ENCODE peak calls at places on chromosomes 1 and 21, in eight cellular contexts. J, S, F, Z, V, K, A and L are unnamed samples.

GRCh38 chr1:21021311-21021710 is 155.4 kb downstream of the EIF4G3 start:
- DNase-seq in J (no peak), S (no peak), F (no peak), Z (no peak), V (no peak), K (no peak), A (no peak), L (no peak)

GRCh38 chr21:36803801-36804452 is 105.0 kb downstream of the SIM2 start:
- DNase-seq in J (no peak), S (no peak), F (no peak), Z (no peak), V (peak; percentile 30), K (no peak), A (no peak), L (no peak)

GRCh38 chr1:48206371-48206770 is 16.1 kb upstream of the SLC5A9 start:
- DNase-seq in J (no peak), S (no peak), F (no peak), Z (no peak), V (no peak), K (no peak), A (no peak), L (no peak)

GRCh38 chr21:25385912-25386474 is 221.3 kb downstream of the MRPL39 start:
- DNase-seq in J (peak; percentile 38), S (no peak), F (no peak), Z (no peak), V (peak; percentile 78), K (no peak), A (peak; percentile 43), L (peak; percentile 49)

GRCh38 chr1:200738733-200739498 is at the start of gene CAMSAP2:
- DNase-seq in J (peak; percentile 85), S (peak; percentile 92), F (peak; percentile 63), Z (peak; percentile 54), V (peak; percentile 95), K (peak; percentile 92), A (peak; percentile 20), L (peak; percentile 62)

GRCh38 chr1:176073524-176074157 is 133.4 kb downstream of the COP1 start:
- DNase-seq in J (no peak), S (no peak), F (peak; percentile 19), Z (peak; percentile 11), V (peak; percentile 88), K (no peak), A (peak; percentile 47), L (peak; percentile 49)

GRCh38 chr1:69824932-69825331 is 257.2 kb downstream of the LRRC7 start:
- DNase-seq in J (no peak), S (no peak), F (no peak), Z (no peak), V (no peak), K (peak; percentile 22), A (no peak), L (no peak)

GRCh38 chr1:232508161-232508661 is 121.7 kb downstream of the SIPA1L2 start:
- DNase-seq in J (no peak), S (no peak), F (no peak), Z (no peak), V (peak; percentile 18), K (peak; percentile 33), A (no peak), L (peak; percentile 46)

GRCh38 chr1:184790642-184791041 is 36.0 kb upstream of the EDEM3 start:
- DNase-seq in J (no peak), S (no peak), F (no peak), Z (no peak), V (no peak), K (no peak), A (no peak), L (peak; percentile 6)

GRCh38 chr21:27564684-27565280 is 597.9 kb upstream of the ADAMTS5 start:
- DNase-seq in J (peak; percentile 40), S (no peak), F (no peak), Z (no peak), V (peak; percentile 63), K (peak; percentile 40), A (no peak), L (peak; percentile 20)

GRCh38 chr1:52263153-52263910 is 102.7 kb downstream of the CC2D1B start:
- DNase-seq in J (no peak), S (no peak), F (no peak), Z (no peak), V (no peak), K (no peak), A (no peak), L (no peak)

GRCh38 chr21:37072239-37072987 is 458 bp downstream of the PIGP start:
- DNase-seq in J (peak; percentile 58), S (peak; percentile 95), F (peak; percentile 70), Z (peak; percentile 46), V (peak; percentile 85), K (peak; percentile 82), A (no peak), L (peak; percentile 85)

GRCh38 chr1:234713440-234713839 is 103.5 kb upstream of the IRF2BP2 start:
- DNase-seq in J (no peak), S (no peak), F (no peak), Z (no peak), V (no peak), K (no peak), A (no peak), L (no peak)

GRCh38 chr1:33819913-33820311 is 44.0 kb upstream of the HMGB4 start:
- DNase-seq in J (no peak), S (no peak), F (no peak), Z (no peak), V (no peak), K (no peak), A (no peak), L (no peak)

GRCh38 chr1:7233646-7234470 is 448.6 kb downstream of the CAMTA1 start:
- DNase-seq in J (no peak), S (no peak), F (no peak), Z (no peak), V (peak; percentile 41), K (no peak), A (no peak), L (no peak)

GRCh38 chr1:92511541-92511940 is 24.8 kb upstream of the GFI1 start:
- DNase-seq in J (no peak), S (no peak), F (no peak), Z (no peak), V (no peak), K (no peak), A (no peak), L (no peak)

GRCh38 chr1:168159251-168159650 is 19.5 kb upstream of the TIPRL start:
- DNase-seq in J (no peak), S (no peak), F (no peak), Z (no peak), V (no peak), K (no peak), A (no peak), L (no peak)

GRCh38 chr1:92909321-92909720 is 51.9 kb downstream of the DIPK1A start:
- DNase-seq in J (no peak), S (no peak), F (no peak), Z (no peak), V (no peak), K (no peak), A (no peak), L (peak; percentile 91)

GRCh38 chr1:156419863-156420208 is 50.8 kb downstream of the RHBG start:
- DNase-seq in J (no peak), S (no peak), F (peak; percentile 64), Z (no peak), V (peak; percentile 68), K (no peak), A (no peak), L (no peak)

GRCh38 chr1:46442317-46443161 is 47.1 kb upstream of the DMBX1 start:
- DNase-seq in J (peak; percentile 75), S (peak; percentile 87), F (peak; percentile 73), Z (peak; percentile 21), V (peak; percentile 96), K (peak; percentile 70), A (peak; percentile 95), L (peak; percentile 67)

GRCh38 chr1:218499021-218499691 is 154.0 kb downstream of the TGFB2 start:
- DNase-seq in J (no peak), S (no peak), F (no peak), Z (no peak), V (no peak), K (no peak), A (no peak), L (peak; percentile 98)

GRCh38 chr1:226388131-226388530 is 19.8 kb downstream of the PARP1 start:
- DNase-seq in J (no peak), S (no peak), F (no peak), Z (no peak), V (no peak), K (no peak), A (no peak), L (no peak)
- H3K36me3 ChIP-seq in J (peaks cover 100% of the 10 kb centered on the region), S (no peaks in the 10 kb centered on the region), F (peaks cover 74% of the 10 kb centered on the region), Z (peaks cover 50% of the 10 kb centered on the region), V (peaks cover 6% of the 10 kb centered on the region), K (peaks cover 97% of the 10 kb centered on the region), A (peaks cover 74% of the 10 kb centered on the region), L (peaks cover 40% of the 10 kb centered on the region)

GRCh38 chr1:201791051-201791774 is 37.7 kb upstream of the IPO9 start:
- DNase-seq in J (no peak), S (no peak), F (no peak), Z (no peak), V (no peak), K (no peak), A (no peak), L (no peak)
- H3K4me3 ChIP-seq in J (no peak overlapping the region), S (no peak overlapping the region), F (no peak overlapping the region), Z (no peak overlapping the region), V (no peak overlapping the region), K (no peak overlapping the region), A (no peak overlapping the region), L (no peak overlapping the region)

DNA sequence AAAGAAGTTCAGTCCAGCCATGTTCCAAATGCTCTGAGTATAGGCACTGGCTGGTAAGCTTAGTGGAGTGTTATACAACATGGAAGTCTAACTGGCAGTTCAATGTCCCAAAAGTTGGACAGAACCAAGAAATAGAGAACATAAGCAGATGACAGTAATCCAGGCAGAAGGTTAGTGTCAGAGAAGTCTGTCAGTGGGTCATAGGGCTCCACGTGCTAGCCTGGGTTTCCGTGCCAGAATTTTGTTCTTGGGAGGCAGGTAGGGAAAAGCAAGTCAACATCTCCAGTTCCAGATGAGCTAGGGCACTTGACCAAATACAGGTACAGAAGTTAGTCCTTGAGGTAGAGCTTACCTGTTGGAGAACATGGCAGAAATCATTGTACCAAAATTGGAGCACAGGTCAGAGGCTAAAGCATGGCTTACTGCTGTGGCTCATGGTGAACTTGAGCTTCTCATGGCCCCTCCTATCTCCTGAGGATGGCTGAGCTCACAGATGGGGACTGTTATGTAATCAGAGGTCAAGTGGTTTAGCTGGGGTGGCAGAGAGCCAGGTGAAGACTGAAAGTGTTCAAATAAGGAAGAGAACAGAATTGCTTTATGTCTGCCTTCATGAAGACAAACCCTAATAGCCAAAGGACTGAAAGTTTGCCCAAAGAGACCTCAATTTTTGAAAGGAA is 170.8 kb downstream of the NFIA start:
- DNase-seq in J (peak; percentile 76), S (no peak), F (no peak), Z (no peak), V (no peak), K (peak; percentile 76), A (no peak), L (no peak)
- H3K27ac ChIP-seq in J (peak overlapping the region; percentile 70), S (peak overlapping the region; percentile 74), F (no peak overlapping the region), Z (no peak overlapping the region), V (no peak overlapping the region), K (peak overlapping the region; percentile 72), A (no peak overlapping the region), L (no peak overlapping the region)

GRCh38 chr1:202745313-202745888 is 35.1 kb upstream of the SYT2 start:
- DNase-seq in J (no peak), S (no peak), F (no peak), Z (no peak), V (no peak), K (no peak), A (no peak), L (no peak)

DNA sequence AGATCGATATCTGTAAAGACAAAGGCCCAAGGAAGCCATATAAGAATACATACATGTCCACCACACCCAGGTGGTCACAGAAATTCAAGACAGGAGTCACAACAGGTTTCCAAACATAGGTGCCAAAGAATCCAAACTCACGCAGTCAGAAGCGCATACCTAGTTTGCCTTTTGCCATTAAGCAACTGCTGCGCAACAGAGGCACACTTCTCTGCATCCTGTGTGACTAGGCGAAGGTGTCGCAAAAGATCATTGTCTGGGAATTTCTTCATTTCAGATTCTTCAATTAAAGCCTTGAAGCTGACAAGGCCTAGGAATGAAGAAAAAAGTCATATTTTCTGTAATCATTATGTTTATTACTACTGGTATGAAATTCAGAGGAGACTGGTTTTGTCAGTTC is 32.2 kb upstream of the SYT2 start:
- DNase-seq in J (no peak), S (no peak), F (no peak), Z (no peak), V (no peak), K (no peak), A (no peak), L (no peak)
- H3K36me3 ChIP-seq in J (peaks cover 90% of the 10 kb centered on the region), S (peaks cover 5% of the 10 kb centered on the region), F (peaks cover 20% of the 10 kb centered on the region), Z (peaks cover 32% of the 10 kb centered on the region), V (peaks cover 78% of the 10 kb centered on the region), K (peaks cover 96% of the 10 kb centered on the region), A (peaks cover 35% of the 10 kb centered on the region), L (peaks cover 61% of the 10 kb centered on the region)